ENCODE peak calls at places on chromosome 12, in four cellular contexts. One of them, this sample, is unnamed.

GRCh38 chr12:124921200-124922008 is 7.0 kb upstream of the UBC start:
- DNase-seq in activated T-cell treated with anti-CD3 and anti-CD28 coated beads for 1 hour: no peak
- DNase-seq in choroid plexus epithelial cell: peak; percentile 73
- DNase-seq in RWPE1: no peak
- DNase-seq in this sample: peak; percentile 67

GRCh38 chr12:52914722-52915121 is 9.8 kb upstream of the KRT8 start:
- DNase-seq in activated T-cell treated with anti-CD3 and anti-CD28 coated beads for 1 hour: no peak
- DNase-seq in choroid plexus epithelial cell: no peak
- DNase-seq in RWPE1: no peak
- DNase-seq in this sample: no peak

GRCh38 chr12:112418596-112419268 is at the start of gene PTPN11:
- DNase-seq in activated T-cell treated with anti-CD3 and anti-CD28 coated beads for 1 hour: peak; percentile 87
- DNase-seq in choroid plexus epithelial cell: peak; percentile 76
- DNase-seq in RWPE1: peak; percentile 73
- DNase-seq in this sample: peak; percentile 74

GRCh38 chr12:11397366-11397765 is 2.0 kb upstream of the PRB2 start:
- DNase-seq in activated T-cell treated with anti-CD3 and anti-CD28 coated beads for 1 hour: no peak
- DNase-seq in choroid plexus epithelial cell: no peak
- DNase-seq in RWPE1: no peak
- DNase-seq in this sample: no peak

GRCh38 chr12:40238221-40238902 is 13.6 kb downstream of the LRRK2 start:
- DNase-seq in activated T-cell treated with anti-CD3 and anti-CD28 coated beads for 1 hour: no peak
- DNase-seq in choroid plexus epithelial cell: peak; percentile 17
- DNase-seq in RWPE1: no peak
- DNase-seq in this sample: no peak

GRCh38 chr12:75409833-75410232 is 18.9 kb downstream of the GLIPR1L2 start:
- DNase-seq in activated T-cell treated with anti-CD3 and anti-CD28 coated beads for 1 hour: no peak
- DNase-seq in RWPE1: no peak
- DNase-seq in choroid plexus epithelial cell: no peak
- DNase-seq in this sample: no peak

GRCh38 chr12:66503746-66504145 is 175.1 kb downstream of the GRIP1 start:
- DNase-seq in activated T-cell treated with anti-CD3 and anti-CD28 coated beads for 1 hour: no peak
- DNase-seq in RWPE1: no peak
- DNase-seq in choroid plexus epithelial cell: no peak
- DNase-seq in this sample: no peak

GRCh38 chr12:113470871-113471618 is 626 bp downstream of the LHX5 start:
- DNase-seq in RWPE1: no peak
- DNase-seq in choroid plexus epithelial cell: no peak
- DNase-seq in activated T-cell treated with anti-CD3 and anti-CD28 coated beads for 1 hour: no peak
- DNase-seq in this sample: no peak

GRCh38 chr12:22537000-22537544 is 7.3 kb downstream of the C2CD5 start:
- DNase-seq in choroid plexus epithelial cell: no peak
- DNase-seq in activated T-cell treated with anti-CD3 and anti-CD28 coated beads for 1 hour: no peak
- DNase-seq in RWPE1: no peak
- DNase-seq in this sample: no peak

This sample was measured in NCI-H460.